ENCODE peak calls at places on chromosomes 7 and 10, in five cellular contexts. R, N, T, I and C are unnamed samples.
A peak's percentile ranks its signal among the peaks of the same experiment; 100 is the strongest.

GRCh38 chr10:95820363-95820762 is 64.4 kb downstream of the ENTPD1 start:
- DNase-seq in R (no peak), N (no peak), T (no peak), I (no peak), C (no peak)

GRCh38 chr7:40612298-40612697 is 477.5 kb downstream of the SUGCT start:
- DNase-seq in R (no peak), N (no peak), T (no peak), I (no peak), C (peak; percentile 62)

GRCh38 chr10:3749597-3750351 is 35.2 kb downstream of the KLF6 start:
- DNase-seq in R (peak; percentile 61), N (peak; percentile 75), T (no peak), I (no peak), C (peak; percentile 70)

GRCh38 chr10:70576803-70577517 is 25.6 kb downstream of the PRF1 start:
- DNase-seq in R (no peak), N (no peak), T (no peak), I (no peak), C (no peak)

GRCh38 chr10:132913559-132914115 is 28.7 kb downstream of the CFAP46 start:
- DNase-seq in R (no peak), N (no peak), T (peak; percentile 65), I (no peak), C (no peak)

GRCh38 chr10:74081192-74081803 is 69.3 kb downstream of the AP3M1 start:
- DNase-seq in R (peak; percentile 60), N (peak; percentile 61), T (no peak), I (peak; percentile 32), C (peak; percentile 67)

GRCh38 chr7:158323741-158324396 is 263.8 kb downstream of the PTPRN2 start:
- DNase-seq in R (no peak), N (no peak), T (no peak), I (no peak), C (no peak)

GRCh38 chr10:22427101-22427500 is 81.8 kb downstream of the SPAG6 start:
- DNase-seq in R (peak; percentile 24), N (peak; percentile 26), T (no peak), I (no peak), C (no peak)

GRCh38 chr10:51960494-51960895 is 261.1 kb upstream of the CSTF2T start:
- DNase-seq in R (peak; percentile 76), N (peak; percentile 52), T (no peak), I (peak; percentile 19), C (peak; percentile 37)

GRCh38 chr10:6171891-6172354 is 30.8 kb upstream of the PFKFB3 start:
- DNase-seq in R (no peak), N (no peak), T (peak; percentile 86), I (no peak), C (no peak)

GRCh38 chr10:123800299-123800698 is 91.3 kb downstream of the CPXM2 start:
- DNase-seq in R (no peak), N (peak; percentile 28), T (no peak), I (no peak), C (no peak)

GRCh38 chr10:14779053-14779649 is 4.5 kb upstream of the FAM107B start:
- DNase-seq in R (peak; percentile 35), N (no peak), T (no peak), I (no peak), C (peak; percentile 29)

GRCh38 chr10:77156406-77156879 is 481.2 kb downstream of the KCNMA1 start:
- DNase-seq in R (no peak), N (no peak), T (no peak), I (no peak), C (peak; percentile 28)

GRCh38 chr10:103884681-103885139 is 29.3 kb upstream of the SH3PXD2A start:
- DNase-seq in R (peak; percentile 76), N (peak; percentile 76), T (no peak), I (no peak), C (peak; percentile 72)

GRCh38 chr7:108347616-108348015 is 108.6 kb downstream of the NRCAM start:
- DNase-seq in R (peak; percentile 54), N (peak; percentile 79), T (no peak), I (no peak), C (no peak)

GRCh38 chr10:69458426-69459100 is 7.3 kb downstream of the TSPAN15 start:
- DNase-seq in R (peak; percentile 72), N (peak; percentile 40), T (peak; percentile 51), I (no peak), C (peak; percentile 98)

GRCh38 chr10:33247221-33247907 is 87.1 kb downstream of the NRP1 start:
- DNase-seq in R (no peak), N (no peak), T (no peak), I (no peak), C (no peak)

GRCh38 chr10:6580279-6581029 is 378 bp upstream of the PRKCQ start:
- DNase-seq in R (peak; percentile 91), N (peak; percentile 91), T (peak; percentile 90), I (peak; percentile 82), C (peak; percentile 67)

GRCh38 chr10:91879514-91880170 is 29.6 kb downstream of the FGFBP3 start:
- DNase-seq in R (no peak), N (no peak), T (no peak), I (no peak), C (no peak)

GRCh38 chr7:2399848-2400587 is 3.4 kb upstream of the CHST12 start:
- DNase-seq in R (peak; percentile 79), N (peak; percentile 48), T (peak; percentile 90), I (no peak), C (peak; percentile 49)
- H3K27ac ChIP-seq in R (peak overlapping the region; percentile 71), N (peak overlapping the region; percentile 88), T (no peak overlapping the region), I (no peak overlapping the region), C (peak overlapping the region; percentile 85)

GRCh38 chr10:113018034-113018433 is 68.0 kb downstream of the TCF7L2 start:
- DNase-seq in R (no peak), N (no peak), T (no peak), I (no peak), C (no peak)
- H3K36me3 ChIP-seq in R (no peaks in the 10 kb centered on the region), N (no peaks in the 10 kb centered on the region), T (no peaks in the 10 kb centered on the region), I (no peaks in the 10 kb centered on the region), C (peaks cover 2% of the 10 kb centered on the region)

GRCh38 chr7:77687747-77688144 is 8.5 kb upstream of the RSBN1L start:
- DNase-seq in R (no peak), N (no peak), T (no peak), I (no peak), C (no peak)

GRCh38 chr7:77693830-77694583 is 2.3 kb upstream of the RSBN1L start:
- DNase-seq in R (no peak), N (no peak), T (no peak), I (no peak), C (no peak)

GRCh38 chr7:77696057-77696642 is at the start of gene RSBN1L:
- DNase-seq in R (peak; percentile 99), N (peak; percentile 99), T (peak; percentile 99), I (peak; percentile 98), C (peak; percentile 99)

GRCh38 chr7:77690289-77690688 is 6.0 kb upstream of the RSBN1L start:
- DNase-seq in R (no peak), N (no peak), T (no peak), I (no peak), C (peak; percentile 31)

GRCh38 chr7:77691892-77692491 is 4.3 kb upstream of the RSBN1L start:
- DNase-seq in R (peak; percentile 38), N (no peak), T (no peak), I (no peak), C (peak; percentile 92)
- H3K4me3 ChIP-seq in R (no peak overlapping the region), N (no peak overlapping the region), T (no peak overlapping the region), I (no peak overlapping the region), C (no peak overlapping the region)

GRCh38 chr7:24401628-24402593 is 117.9 kb downstream of the NPY start:
- DNase-seq in R (peak; percentile 41), N (peak; percentile 11), T (no peak), I (peak; percentile 27), C (peak; percentile 66)
- H3K27ac ChIP-seq in R (no peak overlapping the region), N (no peak overlapping the region), T (no peak overlapping the region), I (no peak overlapping the region), C (no peak overlapping the region)

GRCh38 chr7:68512466-68512865 is 1085.8 kb upstream of the AUTS2 start:
- DNase-seq in R (no peak), N (no peak), T (no peak), I (no peak), C (no peak)

DNA sequence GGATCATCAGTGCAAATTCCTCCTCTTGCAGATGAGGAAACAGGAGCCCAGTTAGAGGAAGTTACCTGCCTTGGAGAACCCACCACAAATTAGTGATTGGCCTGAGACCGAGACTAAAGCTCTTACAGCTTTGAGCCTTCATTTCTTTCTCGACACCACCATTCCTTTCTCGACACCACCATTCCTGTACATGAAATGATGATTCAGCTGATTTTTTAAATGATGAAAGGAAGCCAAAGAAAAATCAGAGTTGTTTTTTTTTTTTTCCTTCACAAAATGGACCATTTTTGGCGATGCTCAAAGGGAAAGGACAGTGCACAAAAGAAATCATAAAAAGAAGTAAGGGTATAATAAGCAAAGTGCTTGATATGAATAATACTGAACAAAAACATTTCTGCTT is 1080.2 kb upstream of the AUTS2 start:
- DNase-seq in R (no peak), N (no peak), T (no peak), I (no peak), C (no peak)
- H3K36me3 ChIP-seq in R (no peaks in the 10 kb centered on the region), N (no peaks in the 10 kb centered on the region), T (no peaks in the 10 kb centered on the region), I (no peaks in the 10 kb centered on the region), C (no peaks in the 10 kb centered on the region)

GRCh38 chr10:11164806-11165590 is 147.3 kb downstream of the CELF2 start:
- DNase-seq in R (peak; percentile 50), N (peak; percentile 82), T (peak; percentile 83), I (peak; percentile 65), C (peak; percentile 55)
- H3K4me3 ChIP-seq in R (peak overlapping the region; percentile 34), N (peak overlapping the region; percentile 51), T (peak overlapping the region; percentile 68), I (peak overlapping the region; percentile 92), C (peak overlapping the region; percentile 78)

DNA sequence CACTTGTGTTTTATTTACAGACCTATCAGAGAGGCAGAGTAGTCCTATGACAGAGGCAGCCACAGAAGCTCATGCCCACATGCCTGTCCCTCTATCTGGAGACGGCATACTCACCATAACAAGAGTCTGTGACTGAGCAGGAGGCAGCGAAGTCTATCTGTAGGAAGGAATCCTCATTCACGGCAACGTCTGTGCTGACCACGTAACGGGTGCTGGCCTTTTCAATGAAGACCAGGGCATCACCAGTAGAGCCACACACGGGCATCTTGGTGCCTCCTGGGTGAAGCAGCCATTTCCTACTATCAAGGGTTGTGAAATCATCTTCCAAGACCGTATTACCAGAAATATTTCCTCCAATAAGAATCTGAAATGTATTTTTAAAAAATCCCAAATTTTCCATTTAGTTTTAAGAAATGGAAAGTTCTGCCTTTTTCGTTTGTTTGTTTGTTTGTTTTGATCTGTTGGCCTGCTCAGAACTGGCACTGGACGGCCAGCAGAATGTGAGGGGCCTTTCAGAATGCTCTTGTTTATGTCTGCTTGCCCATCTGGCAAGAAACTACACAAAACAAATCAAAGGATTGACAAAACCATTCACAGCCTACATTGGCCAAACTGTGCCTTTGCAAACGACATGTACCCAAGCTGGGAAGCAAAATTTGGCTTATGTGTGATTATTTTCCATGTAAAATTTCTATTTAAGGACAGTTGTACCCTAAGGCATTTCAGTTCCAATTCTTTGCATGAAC is 93.1 kb upstream of the SLC26A5 start:
- DNase-seq in R (no peak), N (no peak), T (no peak), I (no peak), C (no peak)
- H3K27ac ChIP-seq in R (no peak overlapping the region), N (no peak overlapping the region), T (no peak overlapping the region), I (no peak overlapping the region), C (no peak overlapping the region)